ENCODE peak calls at places on chromosomes 13 and 19, in six cellular contexts. H, E, J, B, R and L are unnamed samples.

GRCh38 chr19:5498817-5499535 is 43.8 kb downstream of the ZNRF4 start:
- DNase-seq in J (no peak), B (no peak), R (peak), H (no peak), E (no peak), L (no peak)

GRCh38 chr13:85266331-85266730 is 532.9 kb downstream of the SLITRK6 start:
- DNase-seq in B (no peak), H (no peak), E (no peak), R (no peak), J (no peak), L (no peak)

GRCh38 chr19:48480476-48481190 is 11.5 kb downstream of the CYTH2 start:
- DNase-seq in H (peak), R (peak), E (no peak), B (peak), J (no peak), L (no peak)

GRCh38 chr19:7857727-7858701 is 16.2 kb downstream of the PRR36 start:
- DNase-seq in R (no peak), B (no peak), H (peak), J (no peak), E (no peak), L (no peak)

GRCh38 chr13:73618275-73618865 is 515.8 kb downstream of the KLF12 start:
- DNase-seq in B (no peak), E (peak), J (no peak), R (no peak), H (no peak), L (peak)

GRCh38 chr13:59750860-59751259 is 412.9 kb downstream of the DIAPH3 start:
- DNase-seq in E (no peak), H (peak), R (peak), J (peak), B (no peak), L (peak)

GRCh38 chr13:35143123-35143522 is 201.1 kb downstream of the NBEA start:
- DNase-seq in E (no peak), B (no peak), H (no peak), R (no peak), J (no peak), L (no peak)

GRCh38 chr19:1104452-1105216 is 840 bp downstream of the GPX4 start:
- DNase-seq in B (peak), J (no peak), R (peak), H (peak), E (peak), L (no peak)

GRCh38 chr13:72284791-72285190 is 417.8 kb upstream of the DACH1 start:
- DNase-seq in H (no peak), J (no peak), B (no peak), E (no peak), R (no peak), L (no peak)

GRCh38 chr13:112955271-112955937 is 13.6 kb upstream of the MCF2L start:
- DNase-seq in J (no peak), R (peak), B (no peak), E (no peak), H (no peak), L (no peak)

GRCh38 chr13:76816394-76816793 is 69.8 kb downstream of the KCTD12 start:
- DNase-seq in H (no peak), R (no peak), J (no peak), E (no peak), B (no peak), L (no peak)

GRCh38 chr13:30681489-30682242 is 53.7 kb upstream of the ALOX5AP start:
- DNase-seq in E (no peak), R (no peak), B (no peak), H (no peak), J (no peak), L (no peak)

GRCh38 chr19:2491130-2491801 is 15.3 kb downstream of the GADD45B start:
- DNase-seq in E (peak), J (no peak), B (no peak), R (no peak), H (no peak), L (peak)

GRCh38 chr13:34346626-34347025 is 528.7 kb downstream of the RFC3 start:
- DNase-seq in E (no peak), B (no peak), R (no peak), H (no peak), J (no peak), L (no peak)

GRCh38 chr19:56476671-56477428 is at the start of gene ZNF667:
- DNase-seq in H (no peak), R (peak), E (no peak), J (peak), B (peak), L (peak)

GRCh38 chr19:12346896-12347295 is 13.5 kb upstream of the ZNF563 start:
- DNase-seq in H (no peak), J (no peak), E (no peak), B (no peak), R (no peak), L (no peak)
- TF ChIP-seq CTCF in H (no peak), J (no peak), E (no peak), B (peak), R (no peak), L (no peak)

DNA sequence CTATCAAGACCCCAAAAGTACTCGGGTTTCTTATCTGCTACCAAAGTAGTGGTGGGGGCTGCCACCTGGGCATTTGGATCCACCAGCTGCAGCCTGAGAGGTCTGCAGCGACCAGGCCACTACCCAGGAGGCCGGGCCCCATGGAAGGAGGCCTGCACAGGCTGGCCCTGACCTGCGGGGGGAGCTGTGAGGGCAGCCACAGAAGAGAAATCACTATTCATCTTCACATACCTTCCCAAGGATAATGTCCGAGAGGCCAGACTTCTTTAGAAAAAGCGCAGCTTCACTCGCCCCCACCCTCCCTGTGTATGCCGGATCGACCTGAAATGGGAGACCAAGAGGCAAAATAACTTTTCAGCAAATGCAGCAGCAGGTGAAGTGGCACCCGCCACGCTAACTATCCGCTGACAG is 30.1 kb downstream of the EPS15L1 start:
- DNase-seq in B (no peak), H (peak), R (no peak), J (no peak), E (no peak), L (no peak)
- TF ChIP-seq CTCF in B (no peak), H (peak), R (no peak), J (peak), E (peak), L (peak)

GRCh38 chr13:94656766-94657165 is 55.1 kb downstream of the GPR180 start:
- DNase-seq in J (peak), R (no peak), B (no peak), H (no peak), E (no peak), L (peak)
- TF ChIP-seq CTCF in J (no peak), R (no peak), B (no peak), H (no peak), E (no peak), L (no peak)

GRCh38 chr13:27104606-27105005 is 67.0 kb downstream of the USP12 start:
- DNase-seq in R (no peak), E (no peak), J (no peak), H (no peak), B (no peak), L (peak)

GRCh38 chr13:27097691-27098090 is 73.9 kb downstream of the USP12 start:
- DNase-seq in R (no peak), E (no peak), J (no peak), B (no peak), H (no peak), L (no peak)

GRCh38 chr13:27106144-27106543 is 65.5 kb downstream of the USP12 start:
- DNase-seq in H (no peak), B (no peak), E (no peak), J (no peak), R (no peak), L (no peak)

GRCh38 chr13:27101289-27101688 is 70.3 kb downstream of the USP12 start:
- DNase-seq in J (no peak), H (no peak), B (no peak), E (no peak), R (no peak), L (no peak)

GRCh38 chr13:27101847-27102246 is 69.8 kb downstream of the USP12 start:
- DNase-seq in B (no peak), R (no peak), H (no peak), E (no peak), J (no peak), L (no peak)
- TF ChIP-seq CTCF in B (no peak), R (no peak), H (no peak), E (no peak), J (no peak), L (no peak)

GRCh38 chr13:46010148-46010547 is 42.4 kb downstream of the ZC3H13 start:
- DNase-seq in E (no peak), R (no peak), H (no peak), J (no peak), B (no peak), L (no peak)
- TF ChIP-seq CTCF in E (no peak), R (peak), H (peak), J (peak), B (no peak), L (peak)

DNA sequence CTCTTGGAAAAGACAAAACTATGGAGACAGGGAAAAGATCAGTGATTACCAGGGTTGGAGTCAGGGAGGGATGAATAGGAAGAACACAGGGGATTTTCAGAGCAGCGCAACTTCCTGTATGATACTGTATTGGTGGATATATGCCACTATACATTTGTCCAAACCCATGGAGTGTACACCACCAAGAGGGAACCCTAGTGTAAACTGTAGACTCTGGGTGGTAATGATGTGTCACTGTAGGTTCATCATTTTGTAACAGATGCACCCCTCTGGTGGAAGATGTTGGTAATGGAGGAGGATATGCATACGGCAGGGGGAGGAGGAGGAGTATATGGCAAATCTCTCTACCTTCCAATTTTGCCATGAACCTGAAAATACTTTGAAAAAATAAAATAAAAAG is 68.1 kb downstream of the UFM1 start:
- DNase-seq in J (peak), E (no peak), R (no peak), H (no peak), B (no peak), L (no peak)
- TF ChIP-seq CTCF in J (peak), E (no peak), R (no peak), H (peak), B (no peak), L (peak)

DNA sequence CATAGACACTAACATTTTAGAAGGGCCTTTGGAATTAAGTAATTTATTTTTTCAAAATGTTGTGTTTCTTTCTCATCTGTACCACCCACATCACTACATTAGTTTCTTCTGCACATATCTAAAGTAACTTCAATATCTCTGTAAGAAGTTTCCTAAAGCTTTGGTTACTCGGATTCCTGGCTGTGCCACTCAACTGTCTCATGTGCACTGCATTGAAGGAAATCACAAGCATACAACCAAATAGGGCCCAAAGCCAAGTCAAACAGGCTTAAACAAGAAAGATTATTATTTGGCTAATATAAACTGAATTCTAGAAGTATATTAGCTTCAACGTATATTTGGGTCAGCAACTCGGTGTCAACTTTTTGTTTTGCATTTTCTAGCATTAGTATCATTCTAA is 1647.6 kb upstream of the SPRY2 start:
- DNase-seq in R (no peak), E (no peak), B (no peak), H (no peak), J (no peak), L (no peak)
- TF ChIP-seq CTCF in R (no peak), E (no peak), B (no peak), H (no peak), J (no peak), L (no peak)

DNA sequence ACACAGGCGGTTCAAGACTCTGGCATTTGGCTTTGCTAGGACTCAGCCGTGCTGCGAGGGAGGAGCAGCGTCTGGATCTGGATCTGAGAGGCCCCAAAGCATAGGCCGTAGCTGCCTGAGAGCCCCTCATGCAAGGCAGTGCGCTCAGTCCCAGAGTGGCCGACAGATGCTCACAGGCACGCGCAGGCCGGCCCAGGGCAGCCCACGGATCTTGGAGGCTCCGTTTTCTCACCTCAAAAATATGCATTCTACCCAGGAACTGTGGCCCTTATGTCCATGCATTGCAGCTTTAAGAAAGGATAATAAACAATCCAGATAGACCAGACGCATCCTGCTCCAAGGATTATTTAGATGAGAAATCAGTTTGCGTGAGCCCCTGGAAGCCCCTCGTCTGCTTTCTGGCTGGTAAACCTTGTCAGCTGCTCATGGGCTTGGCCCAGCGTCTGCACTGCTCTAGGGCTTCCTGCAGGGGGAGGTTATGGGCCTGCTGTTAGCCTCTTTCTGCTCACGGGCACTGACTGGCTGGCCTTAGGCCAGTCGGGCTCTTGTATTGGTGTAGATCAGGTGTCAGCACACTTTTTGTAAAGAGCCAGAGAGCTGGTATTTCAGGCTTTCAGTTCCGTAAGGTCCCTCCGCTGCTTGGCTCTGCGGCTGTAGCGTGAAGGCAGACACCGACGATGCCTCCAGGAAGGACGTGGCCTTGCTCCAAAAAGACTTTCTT is 24.2 kb downstream of the TEX29 start:
- DNase-seq in E (peak), B (no peak), H (peak), R (no peak), J (peak), L (no peak)
- TF ChIP-seq CTCF in E (peak), B (no peak), H (peak), R (no peak), J (peak), L (no peak)